ENCODE peak calls at places on chromosomes 5 and 9, in four cellular contexts. P is H54; A is activated CD8-positive, alpha-beta memory T cell treated with anti-CD3 and anti-CD28 coated beads, Interleukin-2, amount 50 U/mL, for 48 hours; N is hippocampal formation. D is an unnamed sample.

GRCh38 chr9:89744730-89745129 is 139.9 kb downstream of the GADD45G start:
- DNase-seq in P (no peak), A (no peak), N (no peak), D (no peak)

GRCh38 chr5:71932131-71932635 is 175.1 kb upstream of the MAP1B start:
- DNase-seq in P (peak; percentile 11), A (no peak), N (no peak), D (no peak)

GRCh38 chr9:114348906-114349482 is 19.3 kb downstream of the ORM2 start:
- DNase-seq in P (peak; percentile 90), A (peak; percentile 90), N (no peak), D (peak; percentile 47)

GRCh38 chr5:52725065-52725746 is 62.5 kb upstream of the ITGA1 start:
- DNase-seq in P (no peak), A (no peak), N (no peak), D (no peak)

GRCh38 chr9:88826651-88827245 is 164.5 kb upstream of the S1PR3 start:
- DNase-seq in P (no peak), A (no peak), N (no peak), D (no peak)

GRCh38 chr5:97107266-97107665 is 35.1 kb downstream of the LIX1 start:
- DNase-seq in P (no peak), A (no peak), N (no peak), D (no peak)

GRCh38 chr9:116337015-116337414 is 183.4 kb downstream of the PAPPA start:
- DNase-seq in P (peak; percentile 32), A (no peak), N (no peak), D (no peak)

GRCh38 chr5:40171971-40172370 is 507.7 kb upstream of the PTGER4 start:
- DNase-seq in P (peak; percentile 16), A (no peak), N (no peak), D (no peak)

GRCh38 chr5:74020488-74020887 is 394.5 kb downstream of the ARHGEF28 start:
- DNase-seq in P (no peak), A (no peak), N (no peak), D (no peak)

GRCh38 chr9:11235061-11235460 is 622.3 kb upstream of the PTPRD start:
- DNase-seq in P (no peak), A (no peak), N (no peak), D (no peak)

GRCh38 chr5:133205204-133205603 is 153.4 kb downstream of the HSPA4 start:
- DNase-seq in P (no peak), A (no peak), N (no peak), D (no peak)

GRCh38 chr5:92559743-92560142 is 1021.3 kb downstream of the NR2F1-AS1 start:
- DNase-seq in P (no peak), A (no peak), N (no peak), D (no peak)

GRCh38 chr9:109857337-109857736 is 77.3 kb downstream of the PALM2AKAP2 start:
- DNase-seq in P (no peak), A (no peak), N (no peak), D (no peak)

GRCh38 chr9:38707885-38708640 is 11.9 kb downstream of the FAM240B start:
- DNase-seq in P (no peak), A (no peak), N (no peak), D (no peak)

GRCh38 chr5:111266491-111266890 is 42.3 kb downstream of the CAMK4 start:
- DNase-seq in P (no peak), A (no peak), N (no peak), D (no peak)

GRCh38 chr5:53120165-53120564 is 10.6 kb upstream of the MOCS2 start:
- DNase-seq in P (no peak), A (no peak), N (no peak), D (no peak)

GRCh38 chr9:101366038-101366756 is 18.6 kb downstream of the BAAT start:
- DNase-seq in P (no peak), A (no peak), N (no peak), D (no peak)

GRCh38 chr5:84163671-84164070 is 221.0 kb downstream of the EDIL3 start:
- DNase-seq in P (no peak), A (no peak), N (no peak), D (no peak)

GRCh38 chr9:35164711-35165110 is 2.9 kb downstream of the UNC13B start:
- DNase-seq in P (peak; percentile 35), A (no peak), N (no peak), D (no peak)